ENCODE peak calls at places on chromosomes 3 and 15, in four cellular contexts. Q is K562, A is GM12878, F is SK-N-SH. J is an unnamed sample.

GRCh38 chr3:139203752-139204151 is 140.1 kb upstream of the MRPS22 start:
- DNase-seq in Q (no peak), A (no peak), F (no peak), J (no peak)

GRCh38 chr15:95887666-95888480 is 442.6 kb upstream of the NR2F2 start:
- DNase-seq in A (no peak), F (no peak), Q (no peak), J (no peak)

GRCh38 chr15:48671381-48672022 is 26.0 kb upstream of the FBN1 start:
- DNase-seq in Q (peak; percentile 29), F (no peak), A (no peak), J (no peak)

GRCh38 chr3:123635220-123635619 is 50.4 kb upstream of the HACD2 start:
- DNase-seq in Q (no peak), A (no peak), F (no peak), J (no peak)

GRCh38 chr15:49225572-49226281 is 55.7 kb downstream of the GALK2 start:
- DNase-seq in Q (peak; percentile 87), A (no peak), F (peak; percentile 14), J (no peak)

GRCh38 chr15:86009727-86010126 is 69.9 kb upstream of the AGBL1 start:
- DNase-seq in F (no peak), Q (no peak), A (no peak), J (no peak)

GRCh38 chr3:77835916-77836315 is 796.0 kb downstream of the ROBO2 start:
- DNase-seq in A (no peak), F (no peak), Q (no peak), J (no peak)

GRCh38 chr3:14787630-14788029 is 31.1 kb upstream of the FGD5 start:
- DNase-seq in Q (no peak), A (no peak), F (no peak), J (peak; percentile 49)

GRCh38 chr15:72751751-72752455 is 31.7 kb downstream of the ADPGK start:
- DNase-seq in F (no peak), A (no peak), Q (no peak), J (no peak)

GRCh38 chr3:172070269-172070668 is 30.9 kb downstream of the FNDC3B start:
- DNase-seq in A (no peak), F (no peak), Q (no peak), J (no peak)

GRCh38 chr3:193499152-193499551 is 55.5 kb downstream of the ATP13A4 start:
- DNase-seq in Q (no peak), A (no peak), F (no peak), J (no peak)

GRCh38 chr15:63978511-63979226 is 67.6 kb downstream of the DAPK2 start:
- DNase-seq in A (no peak), Q (no peak), F (no peak), J (no peak)

GRCh38 chr3:129312021-129312639 is 33.5 kb downstream of the HMCES start:
- DNase-seq in Q (no peak), A (no peak), F (no peak), J (no peak)

GRCh38 chr15:63677778-63678177 is 80.6 kb downstream of the FBXL22 start:
- DNase-seq in F (no peak), A (no peak), Q (no peak), J (peak; percentile 16)

GRCh38 chr3:30227571-30228301 is 378.7 kb upstream of the TGFBR2 start:
- DNase-seq in F (no peak), Q (no peak), A (no peak), J (peak; percentile 85)

GRCh38 chr3:58743296-58743695 is 76.7 kb upstream of the FAM3D start:
- DNase-seq in F (no peak), Q (no peak), A (no peak), J (no peak)

GRCh38 chr15:99984491-99985243 is 251.4 kb upstream of the LYSMD4 start:
- DNase-seq in A (no peak), Q (no peak), F (no peak), J (no peak)

GRCh38 chr15:98382139-98382538 is 266.2 kb upstream of the IGF1R start:
- DNase-seq in A (no peak), Q (peak; percentile 5), F (no peak), J (no peak)

GRCh38 chr3:184230603-184231528 is 1.5 kb downstream of the VWA5B2 start:
- DNase-seq in F (peak; percentile 63), Q (no peak), A (no peak), J (no peak)

GRCh38 chr3:21835266-21835665 is 84.3 kb upstream of the ZNF385D start:
- DNase-seq in A (no peak), F (no peak), Q (no peak), J (no peak)

GRCh38 chr15:92079047-92079446 is 225.5 kb downstream of the SLCO3A1 start:
- DNase-seq in Q (peak; percentile 47), A (no peak), F (peak; percentile 37), J (peak; percentile 15)

GRCh38 chr15:92083190-92083589 is 229.7 kb downstream of the SLCO3A1 start:
- DNase-seq in Q (no peak), F (no peak), A (no peak), J (no peak)

GRCh38 chr15:92078270-92078669 is 224.8 kb downstream of the SLCO3A1 start:
- DNase-seq in F (no peak), Q (no peak), A (no peak), J (no peak)

GRCh38 chr15:92079647-92080255 is 226.2 kb downstream of the SLCO3A1 start:
- DNase-seq in F (no peak), Q (no peak), A (no peak), J (no peak)

DNA sequence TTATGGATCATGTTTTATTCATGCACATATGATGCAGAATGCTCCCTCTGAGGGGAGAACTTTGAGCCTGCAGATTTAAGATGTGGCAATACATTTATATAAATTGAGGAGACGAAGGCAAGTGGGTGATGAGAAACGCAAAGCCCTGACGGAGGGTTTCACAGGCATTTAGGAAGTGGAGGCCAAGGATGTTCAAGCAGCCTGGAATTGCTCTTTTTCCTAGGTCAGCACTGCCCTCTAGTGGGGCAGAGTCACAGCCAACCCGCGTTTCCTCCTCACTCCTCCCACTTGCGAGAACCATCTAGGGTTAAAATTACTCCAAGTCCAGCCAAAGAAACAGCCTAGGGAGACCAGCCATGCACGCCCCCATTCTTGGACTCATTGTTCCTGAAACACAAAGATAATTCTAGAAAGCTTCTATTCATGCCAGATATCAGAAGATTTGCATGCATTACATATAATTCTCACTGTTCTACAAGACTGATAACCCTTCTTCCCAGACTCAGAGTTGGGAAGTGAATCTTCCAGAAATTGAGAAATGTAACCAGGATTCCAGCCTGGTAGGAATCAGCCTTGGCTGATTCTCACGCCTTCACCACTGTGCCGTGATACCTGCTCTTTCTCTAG is 228.8 kb downstream of the SLCO3A1 start:
- DNase-seq in Q (peak; percentile 71), A (no peak), F (peak; percentile 71), J (peak; percentile 21)
- TF ChIP-seq EP300 in Q (no peak), A (no peak), F (no peak), J (no peak)

DNA sequence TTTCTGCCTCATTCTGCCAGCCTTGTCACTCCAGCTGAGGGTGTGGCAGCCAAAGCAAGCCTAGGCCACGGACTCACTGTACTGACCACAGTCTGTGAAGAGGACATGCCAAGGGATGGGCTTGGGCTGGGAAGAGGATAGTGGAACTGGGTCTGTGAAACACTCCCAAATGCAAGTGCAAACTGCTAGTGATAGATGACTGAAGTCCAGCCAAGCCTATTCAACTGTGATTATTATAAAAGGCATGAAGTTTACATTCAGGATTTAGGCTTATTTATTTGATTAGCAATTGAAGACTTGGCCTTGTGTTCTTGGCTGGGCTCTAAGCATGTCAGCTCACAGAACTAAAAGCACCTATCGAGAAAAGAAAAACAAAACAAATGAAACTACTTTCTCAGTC is 84.9 kb upstream of the UBE2E1 start:
- DNase-seq in Q (no peak), F (no peak), A (no peak), J (no peak)
- TF ChIP-seq FOXM1 in Q (no peak), F (no peak), A (no peak), J (no peak)

DNA sequence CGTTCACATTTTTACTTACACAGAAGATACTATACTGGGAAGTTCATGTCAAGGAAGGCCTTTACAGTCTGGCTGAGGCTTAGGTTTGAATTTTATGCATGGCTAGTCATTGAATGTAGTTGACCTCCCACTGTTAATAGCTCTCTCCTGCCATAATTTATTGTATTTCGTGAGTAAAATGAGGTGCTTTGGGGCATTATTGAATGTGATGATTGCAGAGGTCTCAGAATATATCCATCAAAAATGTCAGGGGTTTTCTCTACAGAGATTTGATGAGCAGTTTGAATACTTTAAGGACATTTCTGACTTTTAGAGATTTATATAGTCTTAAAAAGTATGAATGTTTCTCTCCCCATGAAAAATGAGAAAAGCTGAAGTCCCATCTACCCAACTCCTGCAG is 356.5 kb upstream of the GRM7 start:
- DNase-seq in Q (no peak), F (no peak), A (no peak), J (no peak)
- TF ChIP-seq EP300 in Q (no peak), F (no peak), A (no peak), J (no peak)

DNA sequence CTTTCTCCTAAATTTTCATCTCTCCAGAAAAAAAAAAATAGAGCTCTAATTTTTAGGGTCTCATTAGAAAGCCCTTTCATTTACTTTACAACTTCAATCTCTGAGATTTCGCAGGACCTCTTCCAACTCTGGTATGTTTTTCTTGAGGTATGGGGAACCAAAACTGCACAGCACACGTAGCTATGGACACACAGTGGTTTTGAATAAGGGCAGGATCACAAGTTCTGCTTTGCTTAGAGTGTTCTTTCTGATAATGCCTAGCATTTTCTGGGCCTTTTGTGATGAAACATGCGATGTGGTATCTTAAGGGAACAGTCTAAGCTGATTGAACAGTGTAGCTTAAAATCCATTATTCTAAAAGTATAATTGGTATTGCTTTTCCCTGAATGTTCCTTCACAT is 25.3 kb downstream of the ZNF592 start:
- DNase-seq in F (no peak), Q (no peak), A (no peak), J (no peak)
- TF ChIP-seq FOXM1 in F (no peak), Q (no peak), A (no peak), J (no peak)

GRCh38 chr3:48634661-48635221 is 520 bp downstream of the SLC26A6 start:
- DNase-seq in A (peak; percentile 20), F (peak; percentile 83), Q (peak; percentile 86), J (peak; percentile 35)

GRCh38 chr3:48633743-48634142 is 1.5 kb downstream of the SLC26A6 start:
- DNase-seq in Q (no peak), F (no peak), A (no peak), J (no peak)

GRCh38 chr3:48637305-48637704 is 2.0 kb upstream of the SLC26A6 start:
- DNase-seq in F (no peak), A (no peak), Q (no peak), J (peak; percentile 15)

GRCh38 chr3:48636149-48636548 is 888 bp upstream of the SLC26A6 start:
- DNase-seq in Q (no peak), A (no peak), F (no peak), J (no peak)

DNA sequence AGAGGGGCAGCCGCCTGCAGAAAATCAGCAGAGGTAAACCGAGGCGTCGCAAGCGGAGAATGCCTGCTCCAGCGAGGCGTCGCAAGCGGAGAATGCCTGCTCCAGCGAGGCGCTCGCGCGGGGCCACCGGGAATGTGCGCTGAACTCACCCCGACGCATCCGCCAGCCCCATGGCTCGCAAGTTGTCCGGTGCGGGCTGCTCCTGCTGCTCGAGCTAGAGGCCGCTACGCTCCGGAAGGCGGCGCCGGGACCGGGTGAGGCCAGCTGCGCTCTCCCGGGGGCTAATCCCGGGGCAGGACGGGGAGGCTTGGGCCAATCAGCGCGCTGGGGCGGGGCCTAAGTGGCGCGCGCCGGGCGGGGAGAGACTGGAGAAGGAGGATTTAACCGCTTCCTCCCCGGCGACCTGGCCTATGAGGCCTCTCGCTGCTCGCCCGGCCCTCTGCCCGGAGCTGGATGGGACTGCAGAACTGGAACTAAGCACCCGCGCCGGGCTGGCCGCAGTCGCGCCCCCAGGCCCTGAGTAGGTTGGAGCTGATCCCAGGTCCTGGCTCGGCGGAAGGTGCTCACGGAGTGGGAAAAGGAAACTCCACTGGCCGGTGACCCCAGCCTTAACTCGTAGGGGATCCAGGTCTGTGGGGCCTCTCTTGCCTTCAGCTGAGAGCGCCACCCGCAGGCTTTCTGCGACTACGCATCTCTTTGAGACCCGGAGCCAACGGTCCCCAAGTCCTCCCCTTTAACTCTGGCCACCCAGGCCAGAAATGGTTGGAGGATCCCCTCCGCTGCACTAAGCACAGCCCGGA is at the start of gene SLC26A6:
- DNase-seq in Q (peak; percentile 96), A (peak; percentile 77), F (peak; percentile 100), J (peak; percentile 93)
- TF ChIP-seq EP300 in Q (no peak), A (no peak), F (no peak), J (no peak)

J was measured in HepG2.